ENCODE peak calls at places on chromosomes 13 and 19, in nine cellular contexts. One of them, this sample, is unnamed.

GRCh38 chr19:11538232-11539036 is at the start of gene CNN1:
- DNase-seq in HL-60: no peak
- DNase-seq in spleen: no peak
- DNase-seq in sigmoid colon: peak
- DNase-seq in GM23338: peak
- DNase-seq in Panc1: no peak
- DNase-seq in GM12878: no peak
- DNase-seq in HepG2: peak
- DNase-seq in SK-N-SH: no peak
- DNase-seq in this sample: no peak

GRCh38 chr19:35013820-35014754 is 14.0 kb downstream of the GRAMD1A start:
- DNase-seq in GM23338: no peak
- DNase-seq in HepG2: no peak
- DNase-seq in GM12878: no peak
- DNase-seq in spleen: peak
- DNase-seq in SK-N-SH: peak
- DNase-seq in HL-60: peak
- DNase-seq in sigmoid colon: peak
- DNase-seq in Panc1: no peak
- DNase-seq in this sample: no peak

GRCh38 chr19:43519436-43520088 is 7.4 kb downstream of the ETHE1 start:
- DNase-seq in spleen: peak
- DNase-seq in GM12878: peak
- DNase-seq in SK-N-SH: peak
- DNase-seq in HL-60: peak
- DNase-seq in GM23338: peak
- DNase-seq in Panc1: peak
- DNase-seq in sigmoid colon: peak
- DNase-seq in HepG2: peak
- DNase-seq in this sample: no peak

GRCh38 chr19:8305798-8306197 is 2.4 kb downstream of the CD320 start:
- DNase-seq in GM12878: no peak
- DNase-seq in spleen: peak
- DNase-seq in sigmoid colon: peak
- DNase-seq in HepG2: no peak
- DNase-seq in HL-60: no peak
- DNase-seq in GM23338: no peak
- DNase-seq in SK-N-SH: no peak
- DNase-seq in Panc1: no peak
- DNase-seq in this sample: no peak

GRCh38 chr13:85738696-85739320 is 60.4 kb downstream of the SLITRK6 start:
- DNase-seq in GM12878: no peak
- DNase-seq in HL-60: no peak
- DNase-seq in spleen: no peak
- DNase-seq in SK-N-SH: no peak
- DNase-seq in sigmoid colon: no peak
- DNase-seq in GM23338: no peak
- DNase-seq in Panc1: no peak
- DNase-seq in HepG2: no peak
- DNase-seq in this sample: no peak

GRCh38 chr13:34555988-34556387 is 386.1 kb upstream of the NBEA start:
- DNase-seq in HepG2: no peak
- DNase-seq in spleen: no peak
- DNase-seq in sigmoid colon: no peak
- DNase-seq in SK-N-SH: no peak
- DNase-seq in Panc1: no peak
- DNase-seq in GM12878: no peak
- DNase-seq in GM23338: no peak
- DNase-seq in HL-60: no peak
- DNase-seq in this sample: no peak

GRCh38 chr13:110617326-110618072 is 2.2 kb downstream of the NAXD start:
- DNase-seq in SK-N-SH: no peak
- DNase-seq in HL-60: no peak
- DNase-seq in HepG2: peak
- DNase-seq in GM23338: peak
- DNase-seq in sigmoid colon: peak
- DNase-seq in spleen: no peak
- DNase-seq in GM12878: no peak
- DNase-seq in Panc1: no peak
- DNase-seq in this sample: no peak

GRCh38 chr13:106374631-106375030 is 160.8 kb downstream of the EFNB2 start:
- DNase-seq in HL-60: no peak
- DNase-seq in SK-N-SH: no peak
- DNase-seq in sigmoid colon: no peak
- DNase-seq in GM23338: no peak
- DNase-seq in GM12878: no peak
- DNase-seq in spleen: no peak
- DNase-seq in Panc1: no peak
- DNase-seq in HepG2: no peak
- DNase-seq in this sample: no peak

GRCh38 chr13:76597868-76598267 is 288.3 kb downstream of the KCTD12 start:
- DNase-seq in Panc1: no peak
- DNase-seq in HepG2: no peak
- DNase-seq in SK-N-SH: no peak
- DNase-seq in sigmoid colon: no peak
- DNase-seq in GM12878: no peak
- DNase-seq in HL-60: no peak
- DNase-seq in GM23338: no peak
- DNase-seq in spleen: no peak
- DNase-seq in this sample: no peak

GRCh38 chr19:39502640-39503417 is 4.1 kb downstream of the DLL3 start:
- DNase-seq in Panc1: peak
- DNase-seq in GM23338: peak
- DNase-seq in GM12878: no peak
- DNase-seq in spleen: peak
- DNase-seq in sigmoid colon: no peak
- DNase-seq in HL-60: peak
- DNase-seq in SK-N-SH: peak
- DNase-seq in HepG2: peak
- DNase-seq in this sample: no peak

GRCh38 chr19:35509861-35510625 is 3.4 kb downstream of the DMKN start:
- DNase-seq in spleen: peak
- DNase-seq in GM12878: no peak
- DNase-seq in sigmoid colon: peak
- DNase-seq in GM23338: peak
- DNase-seq in Panc1: peak
- DNase-seq in HepG2: peak
- DNase-seq in SK-N-SH: peak
- DNase-seq in HL-60: peak
- DNase-seq in this sample: no peak

GRCh38 chr13:112867301-112867711 is 101.7 kb upstream of the MCF2L start:
- DNase-seq in GM23338: no peak
- DNase-seq in GM12878: no peak
- DNase-seq in HL-60: no peak
- DNase-seq in Panc1: no peak
- DNase-seq in SK-N-SH: no peak
- DNase-seq in spleen: peak
- DNase-seq in HepG2: no peak
- DNase-seq in sigmoid colon: peak
- DNase-seq in this sample: no peak

GRCh38 chr19:48442116-48443035 is 3.4 kb upstream of the GRWD1 start:
- DNase-seq in Panc1: no peak
- DNase-seq in GM12878: no peak
- DNase-seq in HL-60: no peak
- DNase-seq in SK-N-SH: no peak
- DNase-seq in sigmoid colon: no peak
- DNase-seq in GM23338: peak
- DNase-seq in HepG2: no peak
- DNase-seq in spleen: no peak
- DNase-seq in this sample: no peak

GRCh38 chr19:46420056-46420455 is 6.7 kb upstream of the CCDC8 start:
- DNase-seq in spleen: peak
- DNase-seq in sigmoid colon: no peak
- DNase-seq in GM23338: no peak
- DNase-seq in SK-N-SH: no peak
- DNase-seq in HepG2: no peak
- DNase-seq in HL-60: no peak
- DNase-seq in GM12878: no peak
- DNase-seq in Panc1: no peak
- DNase-seq in this sample: no peak

DNA sequence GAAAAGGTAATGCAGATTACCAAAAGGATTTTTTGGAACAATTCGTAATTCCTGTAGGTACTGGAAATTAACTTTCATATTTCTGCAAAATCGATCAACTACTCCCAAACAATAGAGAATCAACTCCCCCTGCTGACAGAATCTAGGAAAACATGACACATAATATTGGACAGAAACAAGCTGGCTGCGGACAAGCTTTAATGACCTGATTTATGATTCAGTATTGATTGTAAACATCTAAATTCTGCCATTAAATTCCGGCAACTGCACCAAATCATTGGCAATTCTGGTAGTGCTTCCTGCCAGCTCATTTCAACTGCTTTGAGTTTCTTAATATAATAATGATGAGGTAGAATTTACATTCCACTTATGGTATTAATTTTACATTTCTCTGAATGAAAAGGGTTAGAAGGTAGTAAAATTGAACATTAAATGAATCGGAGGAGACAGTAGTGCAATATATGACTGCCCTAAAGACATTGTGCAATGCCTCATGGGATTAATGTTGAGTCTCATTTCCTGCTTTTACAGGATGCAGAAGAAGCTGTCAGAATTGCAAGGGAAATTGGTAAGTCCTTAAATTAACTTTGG is 146.5 kb downstream of the PCCA start:
- DNase-seq in GM23338: peak
- DNase-seq in Panc1: peak
- DNase-seq in spleen: no peak
- DNase-seq in GM12878: no peak
- DNase-seq in SK-N-SH: peak
- DNase-seq in HepG2: peak
- DNase-seq in HL-60: peak
- DNase-seq in sigmoid colon: no peak
- DNase-seq in this sample: no peak
- H3K27ac ChIP-seq in GM23338: no peak
- H3K27ac ChIP-seq in Panc1: peak
- H3K27ac ChIP-seq in spleen: no peak
- H3K27ac ChIP-seq in GM12878: no peak
- H3K27ac ChIP-seq in SK-N-SH: no peak
- H3K27ac ChIP-seq in HepG2: no peak
- H3K27ac ChIP-seq in HL-60: no peak
- H3K27ac ChIP-seq in sigmoid colon: no peak
- H3K27ac ChIP-seq in this sample: no peak

DNA sequence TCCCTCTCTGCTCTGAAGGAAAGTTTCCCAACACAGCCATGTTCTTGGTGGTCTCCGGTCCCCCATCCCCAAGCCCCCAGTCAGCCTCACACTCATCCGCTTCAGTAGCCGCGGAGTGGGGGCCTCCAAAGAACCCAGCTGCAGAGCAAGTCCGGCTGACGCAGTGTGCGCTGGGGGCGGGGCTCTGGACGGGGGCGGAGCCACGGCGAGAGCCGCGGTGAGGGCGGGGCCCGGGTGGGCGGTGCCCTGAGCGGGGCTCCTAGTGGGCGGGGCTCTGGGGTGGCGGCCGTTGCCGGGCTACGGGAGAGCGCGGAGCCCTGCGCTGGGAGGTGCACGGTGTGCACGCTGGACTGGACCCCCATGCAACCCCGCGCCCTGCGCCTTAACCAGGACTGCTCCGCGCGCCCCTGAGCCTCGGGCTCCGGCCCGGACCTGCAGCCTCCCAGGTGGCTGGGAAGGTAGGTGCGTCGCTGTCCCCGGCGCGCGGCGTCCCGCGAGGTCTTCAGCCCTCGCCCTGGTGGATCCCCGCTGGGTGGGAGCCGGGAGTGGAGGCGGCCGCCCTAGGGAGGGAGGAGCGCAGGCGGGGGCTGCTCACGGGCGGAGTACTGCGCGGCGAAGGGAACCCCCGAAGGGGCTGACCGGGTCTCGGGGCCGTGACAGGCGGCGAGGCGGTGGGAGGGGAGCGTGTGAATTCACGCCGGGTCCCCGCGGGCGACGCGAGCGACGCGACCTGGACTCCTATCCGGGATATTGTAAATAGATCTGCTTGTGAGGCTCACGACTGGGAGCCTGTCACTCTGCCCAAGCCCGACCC is 9.1 kb downstream of the TNFRSF19 start:
- DNase-seq in HepG2: peak
- DNase-seq in SK-N-SH: peak
- DNase-seq in GM12878: no peak
- DNase-seq in GM23338: peak
- DNase-seq in spleen: peak
- DNase-seq in HL-60: peak
- DNase-seq in sigmoid colon: peak
- DNase-seq in Panc1: no peak
- DNase-seq in this sample: no peak
- TF ChIP-seq POLR2AphosphoS5 in HepG2: peak
- TF ChIP-seq POLR2AphosphoS5 in SK-N-SH: peak
- TF ChIP-seq POLR2AphosphoS5 in GM12878: peak
- TF ChIP-seq POLR2AphosphoS5 in GM23338: peak
- TF ChIP-seq POLR2AphosphoS5 in spleen: peak
- TF ChIP-seq POLR2AphosphoS5 in HL-60: no peak
- TF ChIP-seq POLR2AphosphoS5 in sigmoid colon: peak
- TF ChIP-seq POLR2AphosphoS5 in Panc1: no peak
- TF ChIP-seq POLR2AphosphoS5 in this sample: peak

DNA sequence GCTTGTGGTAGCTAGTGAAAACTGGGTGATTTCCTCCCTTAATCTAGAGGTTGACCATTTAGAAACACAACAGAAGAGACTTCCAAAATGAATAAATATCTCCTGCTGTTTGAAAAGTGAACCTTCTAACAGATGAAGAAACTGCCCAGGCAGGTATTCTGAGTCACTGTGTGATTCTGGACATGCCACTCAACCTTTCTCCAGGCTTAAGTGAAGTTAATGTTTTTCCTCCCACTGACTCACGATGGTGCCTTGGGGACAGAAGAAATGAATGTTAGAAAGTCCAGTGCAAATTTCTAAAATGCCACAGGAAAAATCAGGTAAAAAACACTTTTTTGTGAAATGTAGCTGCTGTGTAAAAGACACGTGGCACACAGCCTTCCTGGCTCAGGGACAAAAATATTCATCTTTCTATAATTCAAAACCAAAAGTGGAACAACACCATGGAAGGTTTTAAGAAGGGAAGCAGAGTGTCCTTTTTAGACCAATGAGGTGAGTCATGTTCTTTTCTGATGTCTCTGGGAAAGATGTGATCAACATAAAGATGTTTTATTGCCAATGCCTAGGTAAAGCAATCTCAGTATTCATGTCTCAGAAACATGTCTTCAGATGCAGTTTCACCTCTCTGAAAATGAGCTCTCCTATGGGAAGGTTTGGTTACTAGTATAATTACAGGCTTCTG is 9.1 kb downstream of the UBE2L5 start:
- DNase-seq in GM12878: no peak
- DNase-seq in Panc1: no peak
- DNase-seq in HepG2: no peak
- DNase-seq in sigmoid colon: no peak
- DNase-seq in SK-N-SH: no peak
- DNase-seq in spleen: no peak
- DNase-seq in HL-60: no peak
- DNase-seq in GM23338: no peak
- DNase-seq in this sample: no peak
- H3K4me3 ChIP-seq in GM12878: peak
- H3K4me3 ChIP-seq in Panc1: no peak
- H3K4me3 ChIP-seq in HepG2: no peak
- H3K4me3 ChIP-seq in sigmoid colon: no peak
- H3K4me3 ChIP-seq in SK-N-SH: no peak
- H3K4me3 ChIP-seq in spleen: no peak
- H3K4me3 ChIP-seq in HL-60: no peak
- H3K4me3 ChIP-seq in GM23338: no peak
- H3K4me3 ChIP-seq in this sample: no peak

DNA sequence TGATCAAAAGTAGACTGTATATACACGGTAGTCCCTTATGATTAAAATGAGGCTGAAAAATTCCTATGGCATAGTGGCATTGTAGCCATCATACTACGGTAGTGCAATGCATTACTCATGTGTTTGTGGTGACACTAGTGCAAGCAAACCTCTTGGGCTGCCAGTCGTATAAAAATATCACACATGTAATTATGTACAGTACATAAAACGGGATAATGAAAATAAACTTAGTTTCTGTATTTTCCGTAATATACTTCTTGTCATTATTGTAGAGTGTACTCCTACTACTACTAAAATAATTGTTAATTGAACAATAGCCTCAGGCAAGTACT is 883.5 kb upstream of the SPRY2 start:
- DNase-seq in HL-60: no peak
- DNase-seq in Panc1: no peak
- DNase-seq in GM12878: no peak
- DNase-seq in GM23338: no peak
- DNase-seq in spleen: no peak
- DNase-seq in HepG2: no peak
- DNase-seq in sigmoid colon: no peak
- DNase-seq in SK-N-SH: no peak
- DNase-seq in this sample: no peak
- H3K27ac ChIP-seq in HL-60: no peak
- H3K27ac ChIP-seq in Panc1: no peak
- H3K27ac ChIP-seq in GM12878: no peak
- H3K27ac ChIP-seq in GM23338: no peak
- H3K27ac ChIP-seq in spleen: no peak
- H3K27ac ChIP-seq in HepG2: no peak
- H3K27ac ChIP-seq in sigmoid colon: no peak
- H3K27ac ChIP-seq in SK-N-SH: no peak
- H3K27ac ChIP-seq in this sample: no peak

This sample was measured in vagina.